ENCODE peak calls at places on chromosomes 1 and 21, in six cellular contexts. Z, J, D, F, W and A are unnamed samples.

GRCh38 chr1:54653036-54653435 is 11.4 kb downstream of the MROH7 start:
- DNase-seq in W (no peak), J (no peak), F (no peak), D (no peak), Z (no peak), A (no peak)

GRCh38 chr21:34157456-34158025 is 84.2 kb downstream of the MRPS6 start:
- DNase-seq in Z (no peak), F (no peak), J (no peak), W (no peak), D (no peak), A (no peak)

GRCh38 chr1:59856725-59857338 is 42.1 kb downstream of the HOOK1 start:
- DNase-seq in F (no peak), Z (no peak), W (no peak), J (no peak), D (no peak), A (no peak)

GRCh38 chr1:97384294-97384952 is 536.4 kb downstream of the DPYD start:
- DNase-seq in F (no peak), D (peak; percentile 97), J (no peak), W (no peak), Z (no peak), A (no peak)

GRCh38 chr1:234926574-234927311 is 201.9 kb downstream of the TOMM20 start:
- DNase-seq in W (peak; percentile 58), F (no peak), Z (no peak), D (no peak), J (no peak), A (peak; percentile 92)

GRCh38 chr1:56450004-56450666 is 129.2 kb downstream of the PLPP3 start:
- DNase-seq in W (no peak), D (no peak), Z (no peak), J (no peak), F (no peak), A (no peak)

GRCh38 chr1:211133841-211134669 is at the start of gene KCNH1:
- DNase-seq in J (peak; percentile 83), D (peak; percentile 42), F (peak; percentile 59), W (peak; percentile 69), Z (peak; percentile 51), A (peak; percentile 78)

GRCh38 chr21:15195768-15196167 is 131.0 kb upstream of the NRIP1 start:
- DNase-seq in W (no peak), Z (no peak), D (no peak), F (no peak), J (no peak), A (no peak)

GRCh38 chr1:44707959-44708831 is 22.8 kb downstream of the RNU5D-1 start:
- DNase-seq in Z (peak; percentile 42), F (no peak), W (no peak), D (peak; percentile 82), J (no peak), A (peak; percentile 56)

GRCh38 chr1:89518116-89518780 is 6.4 kb upstream of the LRRC8B start:
- DNase-seq in D (no peak), Z (peak; percentile 32), F (no peak), W (no peak), J (no peak), A (no peak)

GRCh38 chr1:33379631-33380354 is 51.1 kb downstream of the PHC2 start:
- DNase-seq in J (peak; percentile 36), F (no peak), Z (no peak), W (no peak), D (no peak), A (no peak)

GRCh38 chr21:45443595-45444181 is 38.7 kb downstream of the COL18A1 start:
- DNase-seq in W (no peak), J (peak; percentile 58), Z (no peak), F (no peak), D (no peak), A (no peak)

GRCh38 chr1:48333316-48333715 is 110.8 kb downstream of the SLC5A9 start:
- DNase-seq in W (no peak), F (no peak), D (no peak), Z (no peak), J (no peak), A (no peak)

GRCh38 chr1:246107516-246108277 is 399.4 kb downstream of the SMYD3 start:
- DNase-seq in J (no peak), Z (no peak), W (no peak), D (peak; percentile 52), F (no peak), A (no peak)

GRCh38 chr1:24421502-24421901 is 5.9 kb downstream of the NIPAL3 start:
- DNase-seq in W (no peak), Z (no peak), D (no peak), F (peak; percentile 10), J (no peak), A (no peak)
- TF ChIP-seq CTCF in W (no peak), Z (no peak), D (no peak), F (no peak), J (no peak), A (no peak)

GRCh38 chr1:67431156-67431765 is 1.1 kb upstream of the SERBP1 start:
- DNase-seq in D (no peak), Z (no peak), F (no peak), J (no peak), W (no peak), A (no peak)

GRCh38 chr1:67429011-67429527 is 1.1 kb downstream of the SERBP1 start:
- DNase-seq in F (no peak), J (no peak), Z (peak; percentile 11), W (no peak), D (no peak), A (peak; percentile 57)

GRCh38 chr1:67430358-67431155 is at the start of gene SERBP1:
- DNase-seq in D (peak; percentile 94), F (peak; percentile 95), Z (peak; percentile 96), J (peak; percentile 98), W (peak; percentile 95), A (peak; percentile 99)

GRCh38 chr1:67429528-67430357 is 459 bp downstream of the SERBP1 start:
- DNase-seq in J (peak; percentile 53), W (no peak), Z (peak; percentile 16), F (peak; percentile 31), D (no peak), A (peak; percentile 47)

GRCh38 chr1:67427947-67428346 is 2.3 kb downstream of the SERBP1 start:
- DNase-seq in J (no peak), D (no peak), F (no peak), Z (no peak), W (no peak), A (no peak)
- H3K4me3 ChIP-seq in J (peak overlapping the region; percentile 82), D (peak overlapping the region; percentile 94), F (no peak overlapping the region), Z (peak overlapping the region; percentile 84), W (peak overlapping the region; percentile 95), A (peak overlapping the region; percentile 81)

DNA sequence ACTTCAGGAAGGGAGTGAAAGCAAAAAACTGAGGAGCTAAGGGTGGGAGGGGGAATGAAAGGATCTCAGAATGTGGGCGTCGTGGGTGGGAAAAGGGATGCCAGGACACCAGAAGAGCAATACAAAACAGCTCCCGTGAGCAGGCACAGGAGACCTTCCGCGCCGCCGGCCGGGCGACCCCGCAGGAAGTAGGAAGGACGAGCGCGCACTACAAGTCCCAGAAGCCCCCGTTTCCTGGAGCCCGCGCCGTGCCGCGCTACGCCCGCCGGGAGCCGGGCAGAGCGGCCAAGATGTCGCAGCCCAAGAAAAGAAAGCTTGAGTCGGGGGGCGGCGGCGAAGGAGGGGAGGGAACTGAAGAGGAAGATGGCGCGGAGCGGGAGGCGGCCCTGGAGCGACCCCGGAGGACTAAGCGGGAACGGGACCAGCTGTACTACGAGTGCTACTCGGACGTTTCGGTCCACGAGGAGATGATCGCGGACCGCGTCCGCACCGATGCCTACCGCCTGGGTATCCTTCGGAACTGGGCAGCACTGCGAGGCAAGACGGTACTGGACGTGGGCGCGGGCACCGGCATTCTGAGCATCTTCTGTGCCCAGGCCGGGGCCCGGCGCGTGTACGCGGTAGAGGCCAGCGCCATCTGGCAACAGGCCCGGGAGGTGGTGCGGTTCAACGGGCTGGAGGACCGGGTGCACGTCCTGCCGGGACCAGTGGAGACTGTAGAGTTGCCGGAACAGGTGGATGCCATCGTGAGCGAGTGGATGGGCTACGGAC is at the start of gene PRMT6:
- DNase-seq in F (peak; percentile 77), J (peak; percentile 88), D (peak; percentile 70), W (peak; percentile 84), Z (peak; percentile 87), A (peak; percentile 90)
- TF ChIP-seq CTCF in F (no peak), J (no peak), D (peak; percentile 6), W (peak; percentile 12), Z (no peak), A (no peak)

GRCh38 chr1:15286452-15286851 is 39.4 kb downstream of the FHAD1 start:
- DNase-seq in D (no peak), F (no peak), Z (no peak), W (no peak), J (no peak), A (no peak)

GRCh38 chr1:15288173-15288926 is 41.3 kb downstream of the FHAD1 start:
- DNase-seq in W (no peak), Z (no peak), F (no peak), D (no peak), J (no peak), A (no peak)

GRCh38 chr1:15289251-15289651 is 42.2 kb downstream of the FHAD1 start:
- DNase-seq in Z (no peak), J (no peak), F (no peak), D (no peak), W (no peak), A (no peak)

GRCh38 chr1:15287591-15287990 is 40.6 kb downstream of the FHAD1 start:
- DNase-seq in D (no peak), F (no peak), W (no peak), J (no peak), Z (no peak), A (no peak)

DNA sequence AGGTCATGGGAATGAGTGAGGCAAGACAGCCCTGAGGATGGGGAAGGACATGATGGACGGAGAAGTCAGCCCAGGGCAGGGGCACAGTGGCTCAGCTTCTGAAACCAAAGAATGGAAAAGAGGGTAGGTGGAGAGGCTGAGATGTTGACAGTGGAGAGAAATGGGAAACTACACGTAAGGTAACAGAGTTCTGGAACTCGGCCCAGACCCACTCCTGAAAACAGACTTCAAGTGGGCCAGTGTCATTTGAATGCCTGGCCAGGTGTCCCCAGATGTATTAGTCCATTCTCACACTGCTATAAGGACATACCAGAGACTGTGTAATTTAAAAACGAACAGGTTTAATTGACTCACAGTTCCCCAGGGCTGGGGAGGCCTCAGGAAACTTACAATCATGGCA is 40.0 kb downstream of the FHAD1 start:
- DNase-seq in Z (no peak), W (no peak), F (no peak), D (no peak), J (no peak), A (no peak)
- H3K4me3 ChIP-seq in Z (no peak overlapping the region), W (no peak overlapping the region), F (no peak overlapping the region), D (no peak overlapping the region), J (no peak overlapping the region), A (no peak overlapping the region)

DNA sequence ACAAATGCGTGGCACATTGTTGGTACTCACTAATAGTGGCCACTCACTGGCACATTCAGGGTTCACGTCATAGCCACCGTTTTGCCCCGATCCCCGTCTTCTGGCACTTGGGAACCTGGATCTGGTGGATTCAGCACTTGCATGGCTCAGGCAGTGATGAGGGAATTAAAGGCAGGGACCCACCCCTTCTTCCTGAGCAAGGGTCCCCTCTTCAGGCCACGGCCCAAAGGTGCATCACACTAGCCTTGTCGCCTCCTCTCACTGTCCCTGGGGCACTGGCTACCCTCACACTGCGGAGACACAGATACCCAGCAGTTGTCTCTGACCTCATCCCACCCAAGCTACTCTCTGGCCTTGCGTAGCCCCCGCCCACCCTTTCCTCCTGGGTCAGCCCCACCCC is 19.9 kb upstream of the LDLRAP1 start:
- DNase-seq in J (no peak), D (no peak), W (no peak), F (no peak), Z (no peak), A (peak; percentile 35)
- TF ChIP-seq CTCF in J (no peak), D (peak; percentile 27), W (peak; percentile 38), F (no peak), Z (peak; percentile 16), A (peak; percentile 42)